ENCODE peak calls at places on chromosomes 4 and X, in eight cellular contexts. I, B, M, X, Z, S, V and P are unnamed samples.

GRCh38 chrX:112669834-112670233 is 9.9 kb downstream of the LHFPL1 start:
- DNase-seq in I (no peak), B (no peak), M (no peak), X (no peak), Z (no peak), S (no peak), V (no peak), P (no peak)

GRCh38 chr4:66927937-66928336 is 617.4 kb downstream of the CENPC start:
- DNase-seq in I (no peak), B (no peak), M (peak; percentile 76), X (no peak), Z (no peak), S (no peak), V (no peak), P (peak; percentile 6)

GRCh38 chr4:55075823-55076418 is 49.5 kb downstream of the KDR start:
- DNase-seq in I (no peak), B (no peak), M (peak; percentile 56), X (no peak), Z (no peak), S (peak; percentile 15), V (no peak), P (no peak)

GRCh38 chr4:8468746-8469535 is 28.4 kb downstream of the TRMT44 start:
- DNase-seq in I (peak; percentile 64), B (no peak), M (peak; percentile 84), X (peak; percentile 44), Z (peak; percentile 79), S (peak; percentile 84), V (peak; percentile 89), P (peak; percentile 86)

GRCh38 chr4:1474126-1475090 is 68.2 kb upstream of the NKX1-1 start:
- DNase-seq in I (no peak), B (no peak), M (no peak), X (no peak), Z (peak; percentile 36), S (no peak), V (peak; percentile 4), P (no peak)

GRCh38 chr4:5812506-5813229 is 80.2 kb downstream of the CRMP1 start:
- DNase-seq in I (no peak), B (no peak), M (peak; percentile 81), X (peak; percentile 52), Z (no peak), S (peak; percentile 84), V (peak; percentile 58), P (peak; percentile 43)

GRCh38 chr4:16360694-16361262 is 134.5 kb upstream of the TAPT1 start:
- DNase-seq in I (no peak), B (no peak), M (no peak), X (no peak), Z (no peak), S (no peak), V (no peak), P (no peak)

GRCh38 chr4:174808836-174809235 is 20.2 kb downstream of the GLRA3 start:
- DNase-seq in I (no peak), B (no peak), M (no peak), X (no peak), Z (no peak), S (no peak), V (no peak), P (no peak)

GRCh38 chr4:151455212-151455611 is 46.2 kb downstream of the FHIP1A start:
- DNase-seq in I (no peak), B (no peak), M (peak; percentile 55), X (no peak), Z (no peak), S (no peak), V (no peak), P (no peak)

GRCh38 chr4:83361416-83362196 is 27.0 kb upstream of the HPSE start:
- DNase-seq in I (no peak), B (no peak), M (no peak), X (no peak), Z (no peak), S (no peak), V (no peak), P (no peak)

GRCh38 chr4:4782969-4783368 is 76.5 kb upstream of the MSX1 start:
- DNase-seq in I (no peak), B (no peak), M (no peak), X (no peak), Z (no peak), S (no peak), V (no peak), P (no peak)

GRCh38 chr4:167854881-167855280 is 237.5 kb upstream of the ANXA10 start:
- DNase-seq in I (no peak), B (no peak), M (no peak), X (no peak), Z (no peak), S (no peak), V (no peak), P (no peak)

GRCh38 chrX:107102980-107103379 is 15.6 kb downstream of the RBM41 start:
- DNase-seq in I (no peak), B (no peak), M (no peak), X (no peak), Z (no peak), S (no peak), V (no peak), P (no peak)

GRCh38 chr4:123102897-123103489 is 180.6 kb upstream of the NUDT6 start:
- DNase-seq in I (no peak), B (no peak), M (peak; percentile 44), X (no peak), Z (no peak), S (peak; percentile 40), V (peak; percentile 55), P (peak; percentile 74)

GRCh38 chr4:3792813-3793212 is 26.6 kb downstream of the ADRA2C start:
- DNase-seq in I (no peak), B (no peak), M (peak; percentile 82), X (no peak), Z (no peak), S (no peak), V (peak; percentile 72), P (peak; percentile 53)

GRCh38 chr4:185637162-185637875 is 102.0 kb upstream of the PDLIM3 start:
- DNase-seq in I (no peak), B (no peak), M (no peak), X (no peak), Z (no peak), S (peak; percentile 22), V (no peak), P (no peak)

GRCh38 chr4:77734928-77735327 is 84.2 kb downstream of the CNOT6L start:
- DNase-seq in I (no peak), B (no peak), M (no peak), X (no peak), Z (no peak), S (peak; percentile 66), V (no peak), P (peak; percentile 6)

GRCh38 chrX:8204169-8204935 is 33.3 kb upstream of the VCX2 start:
- DNase-seq in I (no peak), B (no peak), M (no peak), X (no peak), Z (no peak), S (no peak), V (no peak), P (no peak)

GRCh38 chr4:99352602-99353580 is at the start of gene ADH1C:
- DNase-seq in I (no peak), B (no peak), M (no peak), X (peak; percentile 23), Z (no peak), S (peak; percentile 17), V (no peak), P (no peak)

GRCh38 chr4:155419266-155419665 is 42.5 kb upstream of the MAP9 start:
- DNase-seq in I (no peak), B (no peak), M (peak; percentile 23), X (no peak), Z (no peak), S (no peak), V (no peak), P (no peak)

GRCh38 chrX:72124540-72125201 is 7.0 kb downstream of the RTL5 start:
- DNase-seq in I (no peak), B (no peak), M (no peak), X (no peak), Z (no peak), S (no peak), V (no peak), P (no peak)

GRCh38 chr4:162782778-162783507 is 383.7 kb downstream of the NAF1 start:
- DNase-seq in I (no peak), B (no peak), M (no peak), X (no peak), Z (no peak), S (no peak), V (no peak), P (no peak)

GRCh38 chr4:101218346-101218745 is 129.0 kb downstream of the PPP3CA start:
- DNase-seq in I (no peak), B (no peak), M (no peak), X (no peak), Z (no peak), S (no peak), V (no peak), P (no peak)
- H3K4me1 ChIP-seq in I (peaks cover 9% of the 10 kb centered on the region), B (no peaks in the 10 kb centered on the region), M (peaks cover 4% of the 10 kb centered on the region), X (peaks cover 39% of the 10 kb centered on the region), Z (peaks cover 35% of the 10 kb centered on the region), S (no peaks in the 10 kb centered on the region), V (peaks cover 26% of the 10 kb centered on the region), P (peaks cover 11% of the 10 kb centered on the region)

DNA sequence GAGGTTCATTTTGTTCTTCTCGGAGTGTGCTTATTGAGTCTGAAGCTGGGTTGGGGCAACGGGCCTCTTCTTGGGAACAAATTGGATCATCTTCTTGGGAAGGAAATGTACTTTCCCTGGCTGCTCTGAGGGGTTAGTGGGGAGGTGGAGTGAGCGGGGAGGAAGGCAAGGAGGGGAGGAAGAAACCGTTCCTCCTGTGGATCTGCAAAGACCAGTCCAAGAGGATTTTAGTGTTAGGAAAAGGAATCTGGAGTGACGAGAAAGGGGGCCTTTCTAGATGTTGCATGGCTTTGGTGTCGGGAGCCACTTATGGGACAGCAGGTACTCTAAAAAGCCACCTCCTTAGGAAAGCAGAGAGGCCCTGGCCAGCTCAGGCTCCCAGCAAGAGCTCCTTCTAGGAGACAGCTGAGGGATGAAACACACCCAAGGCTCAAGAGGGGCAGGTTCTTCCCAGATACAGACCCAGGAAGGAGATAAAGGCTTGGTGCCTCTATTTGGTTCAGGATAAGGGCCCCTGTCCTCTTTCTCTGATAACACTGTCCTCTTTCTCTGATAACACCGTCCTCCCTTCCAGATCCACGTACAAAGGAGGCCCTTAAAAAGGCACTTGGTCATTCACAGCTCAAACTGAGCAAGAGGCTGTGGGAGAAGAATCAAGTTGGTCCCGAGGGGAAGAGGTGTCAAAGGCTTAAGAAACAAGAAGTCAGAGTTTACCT is 451 bp downstream of the SOD3 start:
- DNase-seq in I (no peak), B (no peak), M (no peak), X (no peak), Z (no peak), S (no peak), V (no peak), P (no peak)
- H3K27ac ChIP-seq in I (peak overlapping the region; percentile 86), B (peak overlapping the region; percentile 89), M (no peak overlapping the region), X (peak overlapping the region; percentile 39), Z (peak overlapping the region; percentile 74), S (peak overlapping the region; percentile 26), V (peak overlapping the region; percentile 72), P (no peak overlapping the region)

GRCh38 chr4:152705918-152706317 is 26.1 kb upstream of the TMEM154 start:
- DNase-seq in I (no peak), B (no peak), M (peak; percentile 34), X (no peak), Z (no peak), S (no peak), V (no peak), P (no peak)
- H3K9me3 ChIP-seq in I (peaks cover 12% of the 10 kb centered on the region), B (no peaks in the 10 kb centered on the region), M (no peaks in the 10 kb centered on the region), X (no peaks in the 10 kb centered on the region), Z (no peaks in the 10 kb centered on the region), S (no peaks in the 10 kb centered on the region), V (no peaks in the 10 kb centered on the region), P (no peaks in the 10 kb centered on the region)

DNA sequence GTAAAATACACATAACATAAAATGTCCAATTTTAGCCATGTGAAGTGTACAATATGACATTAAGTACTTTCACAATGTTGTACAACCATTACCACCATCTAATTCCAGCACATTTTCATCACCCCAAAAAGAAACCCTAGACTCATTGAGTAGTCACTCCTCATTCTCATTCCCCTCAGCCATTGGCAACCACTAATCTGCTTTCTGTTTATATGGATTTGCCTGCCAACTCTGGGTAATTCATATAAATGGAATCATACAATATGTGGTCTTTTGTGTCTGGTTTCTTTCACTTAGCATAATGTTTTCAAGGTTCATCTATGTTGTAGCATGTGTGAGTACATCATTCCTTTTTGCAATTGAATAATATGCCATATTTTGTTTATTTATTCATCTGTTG is 43.0 kb downstream of the EIF2S3 start:
- DNase-seq in I (no peak), B (no peak), M (no peak), X (no peak), Z (no peak), S (no peak), V (no peak), P (no peak)
- H3K4me1 ChIP-seq in I (no peaks in the 10 kb centered on the region), B (no peaks in the 10 kb centered on the region), M (no peaks in the 10 kb centered on the region), X (no peaks in the 10 kb centered on the region), Z (no peaks in the 10 kb centered on the region), S (peaks cover 5% of the 10 kb centered on the region), V (peaks cover 6% of the 10 kb centered on the region), P (no peaks in the 10 kb centered on the region)